ENCODE peak calls at places on chromosomes 7 and 10, in six cellular contexts. F is stomach, R is GM12878, L is HCT116, D is esophagus muscularis mucosa, C is endothelial cell of umbilical vein. V is an unnamed sample.

GRCh38 chr7:20799566-20800377 is 13.1 kb upstream of the SP8 start:
- DNase-seq in F (no peak), R (no peak), L (no peak), D (no peak), C (no peak), V (no peak)

GRCh38 chr10:123301077-123301875 is 147.1 kb downstream of the BUB3 start:
- DNase-seq in F (no peak), R (no peak), L (no peak), D (no peak), C (peak; percentile 4), V (no peak)

GRCh38 chr7:8639668-8640067 is 206.3 kb downstream of the NXPH1 start:
- DNase-seq in F (no peak), R (peak; percentile 21), L (no peak), D (no peak), C (no peak), V (no peak)

GRCh38 chr10:128047337-128047736 is 78.9 kb downstream of the MKI67 start:
- DNase-seq in F (peak; percentile 90), R (peak; percentile 63), L (peak; percentile 88), D (no peak), C (peak; percentile 80), V (no peak)

GRCh38 chr7:103735377-103735776 is 254.1 kb downstream of the RELN start:
- DNase-seq in F (no peak), R (no peak), L (no peak), D (no peak), C (peak; percentile 88), V (no peak)

GRCh38 chr7:34718867-34719266 is 60.8 kb downstream of the NPSR1 start:
- DNase-seq in F (no peak), R (no peak), L (no peak), D (no peak), C (no peak), V (no peak)

GRCh38 chr10:89122431-89123066 is 84.6 kb downstream of the CH25H start:
- DNase-seq in F (no peak), R (no peak), L (no peak), D (no peak), C (peak; percentile 82), V (no peak)

GRCh38 chr7:13989138-13989943 is at the start of gene ETV1:
- DNase-seq in F (peak; percentile 42), R (no peak), L (no peak), D (no peak), C (peak; percentile 81), V (peak; percentile 89)

GRCh38 chr7:71633571-71634008 is 501.6 kb downstream of the GALNT17 start:
- DNase-seq in F (no peak), R (no peak), L (no peak), D (no peak), C (no peak), V (no peak)

GRCh38 chr7:43108255-43109011 is 4.0 kb upstream of the HECW1 start:
- DNase-seq in F (peak; percentile 72), R (peak; percentile 31), L (peak; percentile 44), D (no peak), C (peak; percentile 58), V (no peak)

GRCh38 chr7:69403169-69403568 is 195.1 kb upstream of the AUTS2 start:
- DNase-seq in F (no peak), R (no peak), L (no peak), D (no peak), C (no peak), V (no peak)

GRCh38 chr10:88110355-88110754 is 246.9 kb downstream of the PTEN start:
- DNase-seq in F (no peak), R (no peak), L (peak; percentile 59), D (peak; percentile 45), C (peak; percentile 12), V (no peak)

GRCh38 chr7:151423226-151423625 is 13.4 kb upstream of the WDR86 start:
- DNase-seq in F (no peak), R (no peak), L (no peak), D (no peak), C (no peak), V (no peak)

GRCh38 chr7:70056363-70056762 is 458.1 kb downstream of the AUTS2 start:
- DNase-seq in F (no peak), R (no peak), L (no peak), D (no peak), C (no peak), V (no peak)

GRCh38 chr7:111558948-111559347 is 3.3 kb downstream of the IMMP2L start:
- DNase-seq in F (no peak), R (no peak), L (no peak), D (no peak), C (no peak), V (no peak)

GRCh38 chr7:3103614-3104399 is 60.1 kb upstream of the CARD11 start:
- DNase-seq in F (no peak), R (no peak), L (no peak), D (no peak), C (no peak), V (no peak)

GRCh38 chr10:6701289-6701688 is 121.2 kb upstream of the PRKCQ start:
- DNase-seq in F (no peak), R (no peak), L (no peak), D (no peak), C (peak; percentile 26), V (no peak)

GRCh38 chr10:102115775-102116174 is 4.4 kb downstream of the LDB1 start:
- DNase-seq in F (no peak), R (no peak), L (no peak), D (no peak), C (peak; percentile 50), V (no peak)

GRCh38 chr7:122651451-122651850 is 47.5 kb downstream of the RNF133 start:
- DNase-seq in F (no peak), R (no peak), L (no peak), D (no peak), C (no peak), V (no peak)

GRCh38 chr7:45890902-45891461 is 2.7 kb downstream of the IGFBP1 start:
- DNase-seq in F (no peak), R (no peak), L (peak; percentile 22), D (no peak), C (peak; percentile 62), V (no peak)

GRCh38 chr10:115831025-115831424 is 442.0 kb downstream of the GFRA1 start:
- DNase-seq in F (no peak), R (no peak), L (no peak), D (no peak), C (no peak), V (no peak)

GRCh38 chr10:33039167-33039566 is 81.1 kb upstream of the ITGB1 start:
- DNase-seq in F (no peak), R (no peak), L (no peak), D (no peak), C (no peak), V (no peak)

GRCh38 chr10:43203491-43204393 is 63.1 kb downstream of the RASGEF1A start:
- DNase-seq in F (peak; percentile 24), R (no peak), L (peak; percentile 58), D (no peak), C (no peak), V (peak; percentile 92)

GRCh38 chr7:107969856-107970255 is 33.1 kb downstream of the LAMB1 start:
- DNase-seq in F (no peak), R (no peak), L (no peak), D (no peak), C (peak; percentile 51), V (no peak)

GRCh38 chr7:142420554-142421362 is 162.9 kb upstream of the PRSS58 start:
- DNase-seq in F (no peak), R (no peak), L (peak; percentile 8), D (peak; percentile 66), C (peak; percentile 23), V (no peak)

GRCh38 chr10:21172774-21173432 is 275.8 kb upstream of the NEBL start:
- DNase-seq in F (peak; percentile 32), R (no peak), L (no peak), D (no peak), C (no peak), V (no peak)

GRCh38 chr10:68566955-68567354 is 6.8 kb downstream of the TET1 start:
- DNase-seq in F (no peak), R (no peak), L (no peak), D (no peak), C (no peak), V (no peak)

GRCh38 chr7:94394399-94395140 is at the start of gene COL1A2:
- DNase-seq in F (peak; percentile 32), R (no peak), L (no peak), D (peak; percentile 94), C (peak; percentile 32), V (peak; percentile 95)

GRCh38 chr7:94397721-94398120 is 3.0 kb downstream of the COL1A2 start:
- DNase-seq in F (no peak), R (no peak), L (no peak), D (no peak), C (no peak), V (no peak)

GRCh38 chr7:94395141-94396041 is 696 bp downstream of the COL1A2 start:
- DNase-seq in F (peak; percentile 28), R (peak; percentile 12), L (peak; percentile 59), D (no peak), C (peak; percentile 86), V (no peak)

GRCh38 chr7:94396044-94396443 is 1.3 kb downstream of the COL1A2 start:
- DNase-seq in F (no peak), R (no peak), L (no peak), D (no peak), C (no peak), V (no peak)

GRCh38 chr7:94396606-94397005 is 1.9 kb downstream of the COL1A2 start:
- DNase-seq in F (no peak), R (no peak), L (no peak), D (no peak), C (no peak), V (no peak)
- TF ChIP-seq POLR2A in F (no peak), R (no peak), L (no peak), D (no peak), C (no peak), V (no peak)

GRCh38 chr7:57370739-57371098 is 79.3 kb upstream of the ZNF716 start:
- DNase-seq in F (no peak), R (no peak), L (no peak), D (no peak), C (no peak), V (no peak)
- H3K9me3 ChIP-seq in F (peaks cover 85% of the 10 kb centered on the region), R (no peaks in the 10 kb centered on the region), L (peaks cover 28% of the 10 kb centered on the region), D (no peaks in the 10 kb centered on the region), C (peaks cover 2% of the 10 kb centered on the region), V (no peaks in the 10 kb centered on the region)

DNA sequence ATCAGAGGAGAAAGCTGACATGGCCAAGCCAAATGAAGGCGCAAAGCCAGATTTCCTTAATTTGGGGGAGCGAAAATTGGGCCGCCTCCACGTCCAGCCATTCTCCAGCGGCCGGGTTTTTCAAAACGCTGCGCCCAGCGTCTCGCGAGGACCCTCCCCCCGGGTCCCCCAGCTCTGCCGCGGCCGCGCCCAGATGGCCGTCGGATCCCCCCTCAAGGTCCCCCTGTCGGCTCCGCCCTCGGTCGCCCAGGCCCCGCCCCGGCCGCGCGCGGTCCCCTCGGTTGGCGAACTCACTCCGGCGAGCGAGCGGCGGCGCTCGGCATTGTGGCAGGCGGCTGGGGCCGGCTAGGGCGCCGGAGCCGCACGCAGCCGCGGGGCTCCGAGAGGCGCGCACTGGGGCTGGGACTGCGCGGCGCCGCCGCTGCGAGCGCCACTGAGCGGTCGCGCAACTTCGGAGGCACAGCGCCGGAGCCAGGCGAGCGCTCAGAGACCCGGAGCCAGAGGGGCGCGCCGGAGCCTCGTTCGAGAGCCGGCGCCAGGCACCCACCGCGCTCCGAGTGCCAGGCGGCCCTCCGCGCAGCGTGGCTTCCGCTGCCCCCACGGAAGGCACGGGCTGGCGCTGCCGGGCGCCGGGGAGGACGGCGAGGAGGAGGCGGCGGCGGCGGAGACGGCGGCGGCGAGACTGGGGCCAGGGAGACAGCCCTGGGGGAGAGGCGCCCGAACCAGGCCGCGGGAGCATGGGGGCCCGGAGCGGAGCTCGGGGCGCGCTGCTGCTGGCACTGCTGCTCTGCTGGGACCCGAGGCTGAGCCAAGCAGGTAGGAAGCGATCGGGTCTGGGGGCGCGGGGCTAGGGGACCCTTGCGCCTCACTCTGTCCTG is at the start of gene UNC5B:
- DNase-seq in F (peak; percentile 92), R (no peak), L (peak; percentile 76), D (no peak), C (peak; percentile 80), V (no peak)
- TF ChIP-seq POLR2AphosphoS5 in F (peak; percentile 92), R (no peak), L (peak; percentile 98), D (peak; percentile 70), C (peak; percentile 77), V (no peak)

GRCh38 chr7:138278601-138279000 is 181.5 kb upstream of the TRIM24 start:
- DNase-seq in F (no peak), R (no peak), L (no peak), D (no peak), C (no peak), V (no peak)
- TF ChIP-seq POLR2A in F (no peak), R (no peak), L (no peak), D (no peak), C (no peak), V (no peak)

V was measured in vagina.